ENCODE peak calls at places on chromosomes 6 and 20, in four cellular contexts. One of them, this sample, is unnamed.

GRCh38 chr20:57573893-57574292 is 13.0 kb downstream of the PCK1 start:
- DNase-seq in BE2C: peak
- DNase-seq in GM10248: no peak
- DNase-seq in cardiac fibroblast: no peak
- DNase-seq in this sample: no peak

GRCh38 chr20:5215592-5216304 is 88.9 kb downstream of the CDS2 start:
- DNase-seq in cardiac fibroblast: peak
- DNase-seq in BE2C: no peak
- DNase-seq in GM10248: no peak
- DNase-seq in this sample: no peak

GRCh38 chr6:151018035-151018434 is 152.5 kb downstream of the MTHFD1L start:
- DNase-seq in cardiac fibroblast: no peak
- DNase-seq in GM10248: no peak
- DNase-seq in BE2C: no peak
- DNase-seq in this sample: no peak

GRCh38 chr6:16583151-16583762 is 178.0 kb downstream of the ATXN1 start:
- DNase-seq in cardiac fibroblast: no peak
- DNase-seq in GM10248: no peak
- DNase-seq in BE2C: no peak
- DNase-seq in this sample: no peak

GRCh38 chr6:15999201-15999600 is 129.7 kb upstream of the MYLIP start:
- DNase-seq in BE2C: no peak
- DNase-seq in GM10248: no peak
- DNase-seq in cardiac fibroblast: no peak
- DNase-seq in this sample: no peak

GRCh38 chr6:20400476-20401402 is 940 bp upstream of the E2F3 start:
- DNase-seq in GM10248: peak
- DNase-seq in cardiac fibroblast: peak
- DNase-seq in BE2C: peak
- DNase-seq in this sample: peak

GRCh38 chr6:111875741-111876140 is 2.5 kb upstream of the FYN start:
- DNase-seq in cardiac fibroblast: no peak
- DNase-seq in BE2C: no peak
- DNase-seq in GM10248: no peak
- DNase-seq in this sample: no peak

GRCh38 chr6:102398788-102399390 is 1005.4 kb downstream of the GRIK2 start:
- DNase-seq in BE2C: no peak
- DNase-seq in cardiac fibroblast: no peak
- DNase-seq in GM10248: no peak
- DNase-seq in this sample: no peak

GRCh38 chr6:79544939-79545450 is 7.8 kb upstream of the LCA5 start:
- DNase-seq in GM10248: peak
- DNase-seq in BE2C: peak
- DNase-seq in cardiac fibroblast: peak
- DNase-seq in this sample: peak

GRCh38 chr6:7373739-7374138 is 15.8 kb downstream of the CAGE1 start:
- DNase-seq in cardiac fibroblast: peak
- DNase-seq in BE2C: no peak
- DNase-seq in GM10248: no peak
- DNase-seq in this sample: no peak

GRCh38 chr6:127900935-127901334 is at the start of gene THEMIS:
- DNase-seq in cardiac fibroblast: no peak
- DNase-seq in BE2C: no peak
- DNase-seq in GM10248: no peak
- DNase-seq in this sample: no peak

GRCh38 chr20:55650609-55651228 is 354.6 kb downstream of the CBLN4 start:
- DNase-seq in GM10248: no peak
- DNase-seq in BE2C: no peak
- DNase-seq in cardiac fibroblast: no peak
- DNase-seq in this sample: no peak

GRCh38 chr20:37042986-37043972 is 52.5 kb downstream of the RBL1 start:
- DNase-seq in GM10248: peak
- DNase-seq in cardiac fibroblast: no peak
- DNase-seq in BE2C: no peak
- DNase-seq in this sample: no peak

GRCh38 chr6:169800668-169801395 is 49.4 kb downstream of the ERMARD start:
- DNase-seq in GM10248: no peak
- DNase-seq in cardiac fibroblast: peak
- DNase-seq in BE2C: peak
- DNase-seq in this sample: no peak

GRCh38 chr6:157685596-157686280 is 137.3 kb upstream of the SNX9 start:
- DNase-seq in GM10248: no peak
- DNase-seq in cardiac fibroblast: no peak
- DNase-seq in BE2C: no peak
- DNase-seq in this sample: no peak

GRCh38 chr6:157689875-157690274 is 133.2 kb upstream of the SNX9 start:
- DNase-seq in BE2C: no peak
- DNase-seq in cardiac fibroblast: no peak
- DNase-seq in GM10248: no peak
- DNase-seq in this sample: no peak

GRCh38 chr6:157688275-157688959 is 134.6 kb upstream of the SNX9 start:
- DNase-seq in BE2C: no peak
- DNase-seq in cardiac fibroblast: no peak
- DNase-seq in GM10248: no peak
- DNase-seq in this sample: no peak

GRCh38 chr6:157690441-157691210 is 132.4 kb upstream of the SNX9 start:
- DNase-seq in GM10248: no peak
- DNase-seq in cardiac fibroblast: no peak
- DNase-seq in BE2C: no peak
- DNase-seq in this sample: no peak

DNA sequence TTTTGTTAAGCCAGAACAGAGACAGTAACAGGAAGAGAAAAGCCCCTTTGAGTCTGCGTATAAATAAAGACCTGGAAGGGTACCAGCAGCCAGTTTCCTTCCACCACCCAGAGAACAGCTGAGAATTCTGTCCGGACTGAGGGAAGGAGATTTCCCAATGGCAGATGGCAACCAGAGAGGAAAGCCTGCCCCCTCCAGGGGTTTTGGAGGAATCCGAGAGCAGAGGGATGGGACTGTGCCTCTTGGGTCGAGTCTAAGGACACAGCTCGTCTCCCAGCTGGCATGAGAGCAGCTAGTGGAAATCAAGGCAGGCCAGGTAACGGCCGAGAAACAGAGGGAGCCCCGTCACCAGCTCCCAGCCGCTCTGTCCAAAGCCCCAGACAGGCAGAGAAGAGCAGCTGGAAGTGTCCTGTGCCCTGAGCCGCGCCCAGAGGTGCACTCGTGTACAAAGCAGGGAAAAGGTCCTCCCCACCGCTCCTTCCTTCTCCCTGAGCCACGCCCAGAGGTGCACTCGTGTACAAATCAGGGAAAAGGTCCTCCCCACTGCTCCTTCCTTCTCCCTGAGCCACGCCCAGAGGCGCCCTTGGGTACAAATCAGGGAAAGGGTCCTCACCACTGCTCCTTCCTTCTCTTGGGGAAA is 134.0 kb upstream of the SNX9 start:
- DNase-seq in GM10248: no peak
- DNase-seq in BE2C: no peak
- DNase-seq in cardiac fibroblast: peak
- DNase-seq in this sample: peak
- TF ChIP-seq CTCF in GM10248: no peak
- TF ChIP-seq CTCF in BE2C: peak
- TF ChIP-seq CTCF in cardiac fibroblast: no peak
- TF ChIP-seq CTCF in this sample: no peak

GRCh38 chr6:4282926-4283325 is 147.6 kb upstream of the ECI2 start:
- DNase-seq in GM10248: no peak
- DNase-seq in cardiac fibroblast: no peak
- DNase-seq in BE2C: no peak
- DNase-seq in this sample: no peak

GRCh38 chr6:4280721-4281120 is 145.3 kb upstream of the ECI2 start:
- DNase-seq in cardiac fibroblast: peak
- DNase-seq in GM10248: no peak
- DNase-seq in BE2C: no peak
- DNase-seq in this sample: no peak

GRCh38 chr6:4280031-4280430 is 144.7 kb upstream of the ECI2 start:
- DNase-seq in BE2C: no peak
- DNase-seq in cardiac fibroblast: no peak
- DNase-seq in GM10248: no peak
- DNase-seq in this sample: no peak

DNA sequence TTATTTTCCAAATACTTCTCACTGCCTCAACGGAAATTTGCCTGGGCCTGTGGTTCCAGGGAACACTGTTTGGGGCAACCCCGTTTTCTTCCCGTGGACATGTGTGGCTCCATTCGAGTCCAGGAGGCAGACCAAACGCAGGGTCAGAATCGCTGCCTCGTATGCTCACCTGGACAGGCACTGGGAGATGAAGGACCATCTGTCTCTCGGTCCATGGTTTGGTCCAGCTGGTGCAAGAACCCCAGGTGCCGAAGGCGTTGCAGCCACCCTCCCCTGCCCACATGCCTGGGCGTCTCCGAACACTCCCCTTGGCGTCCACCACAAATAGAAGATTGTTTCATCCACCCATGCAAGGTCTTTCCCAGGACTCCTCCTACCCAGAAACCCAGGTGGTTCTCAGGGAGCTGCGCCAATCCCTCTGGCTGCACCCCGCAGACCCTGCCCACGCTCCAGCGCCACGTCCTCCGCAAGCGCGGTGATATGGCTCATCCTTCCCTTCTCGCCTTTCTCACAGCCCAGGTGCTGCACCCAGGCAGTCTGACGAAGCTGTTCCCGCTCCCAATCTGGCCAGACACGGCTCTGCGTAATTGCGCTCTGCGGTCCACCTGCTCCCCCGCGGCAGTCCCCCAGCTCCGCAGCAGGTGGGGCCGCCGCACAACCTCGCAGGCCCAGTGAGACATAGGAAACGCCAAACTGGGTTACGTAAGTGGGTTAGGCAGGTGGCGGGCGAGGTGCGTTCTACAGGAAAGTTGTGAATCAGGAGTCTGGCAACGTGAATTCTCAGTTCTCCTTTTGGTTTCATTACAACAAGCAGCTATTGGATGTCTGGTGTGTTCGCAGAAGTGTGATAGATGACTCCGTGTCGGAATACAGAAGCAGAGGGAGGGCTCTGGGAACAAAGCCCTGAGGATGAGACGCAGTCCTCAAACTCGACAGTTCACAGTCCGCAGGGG is 146.2 kb upstream of the ECI2 start:
- DNase-seq in GM10248: peak
- DNase-seq in cardiac fibroblast: peak
- DNase-seq in BE2C: no peak
- DNase-seq in this sample: peak
- TF ChIP-seq CTCF in GM10248: peak
- TF ChIP-seq CTCF in cardiac fibroblast: no peak
- TF ChIP-seq CTCF in BE2C: no peak
- TF ChIP-seq CTCF in this sample: no peak

GRCh38 chr6:36441307-36441894 is 1.3 kb downstream of the PXT1 start:
- DNase-seq in GM10248: peak
- DNase-seq in cardiac fibroblast: peak
- DNase-seq in BE2C: peak
- DNase-seq in this sample: peak

GRCh38 chr6:36442083-36442670 is 477 bp downstream of the PXT1 start:
- DNase-seq in cardiac fibroblast: no peak
- DNase-seq in GM10248: no peak
- DNase-seq in BE2C: no peak
- DNase-seq in this sample: no peak

GRCh38 chr6:36443498-36443844 is 671 bp downstream of the KCTD20 start:
- DNase-seq in BE2C: no peak
- DNase-seq in GM10248: no peak
- DNase-seq in cardiac fibroblast: no peak
- DNase-seq in this sample: no peak

GRCh38 chr6:36443951-36444428 is 1.2 kb downstream of the KCTD20 start:
- DNase-seq in BE2C: peak
- DNase-seq in cardiac fibroblast: peak
- DNase-seq in GM10248: peak
- DNase-seq in this sample: peak

DNA sequence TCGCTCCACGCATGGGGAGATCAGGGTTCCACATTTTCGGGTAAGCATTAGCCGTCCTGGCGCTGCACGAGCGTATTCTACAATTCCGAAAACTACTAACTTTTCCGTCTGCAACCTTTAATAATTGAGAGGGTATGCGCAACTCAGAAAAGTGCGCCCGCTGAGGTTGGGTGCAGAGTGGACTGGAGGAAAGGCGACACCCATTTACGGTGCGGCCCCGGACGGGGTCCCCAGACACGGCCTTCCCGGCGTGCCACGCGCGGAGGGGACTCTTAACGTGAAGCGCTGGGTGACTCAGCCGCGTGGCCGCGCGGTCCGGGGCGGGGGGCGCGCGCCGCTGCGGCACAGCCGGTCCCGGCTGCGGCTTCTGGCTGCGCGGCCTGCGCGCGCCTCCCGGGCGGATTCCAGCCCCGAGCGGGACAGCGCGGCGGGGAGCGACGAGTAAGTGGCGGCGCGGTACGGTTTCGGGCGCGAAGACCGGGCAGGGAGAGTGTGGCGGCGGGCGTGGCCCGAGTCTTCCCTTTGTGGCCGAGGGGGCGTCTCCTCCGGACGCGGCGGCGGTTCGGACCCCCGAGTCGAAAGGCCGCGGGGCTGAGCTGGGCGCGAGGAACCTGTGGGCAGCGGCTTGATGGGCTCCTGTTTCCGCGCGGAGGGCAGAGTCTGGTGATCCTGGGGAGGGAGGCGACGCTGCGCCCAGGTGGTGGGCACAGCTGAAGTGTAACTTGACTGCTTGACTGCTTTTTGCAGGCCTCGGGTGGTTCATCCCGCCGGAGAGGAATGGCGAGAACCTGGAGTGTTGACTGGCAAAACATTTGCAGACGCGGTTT is at the start of the genes KCTD20 and PXT1:
- DNase-seq in GM10248: peak
- DNase-seq in BE2C: peak
- DNase-seq in cardiac fibroblast: peak
- DNase-seq in this sample: peak
- TF ChIP-seq CTCF in GM10248: no peak
- TF ChIP-seq CTCF in BE2C: no peak
- TF ChIP-seq CTCF in cardiac fibroblast: no peak
- TF ChIP-seq CTCF in this sample: no peak

DNA sequence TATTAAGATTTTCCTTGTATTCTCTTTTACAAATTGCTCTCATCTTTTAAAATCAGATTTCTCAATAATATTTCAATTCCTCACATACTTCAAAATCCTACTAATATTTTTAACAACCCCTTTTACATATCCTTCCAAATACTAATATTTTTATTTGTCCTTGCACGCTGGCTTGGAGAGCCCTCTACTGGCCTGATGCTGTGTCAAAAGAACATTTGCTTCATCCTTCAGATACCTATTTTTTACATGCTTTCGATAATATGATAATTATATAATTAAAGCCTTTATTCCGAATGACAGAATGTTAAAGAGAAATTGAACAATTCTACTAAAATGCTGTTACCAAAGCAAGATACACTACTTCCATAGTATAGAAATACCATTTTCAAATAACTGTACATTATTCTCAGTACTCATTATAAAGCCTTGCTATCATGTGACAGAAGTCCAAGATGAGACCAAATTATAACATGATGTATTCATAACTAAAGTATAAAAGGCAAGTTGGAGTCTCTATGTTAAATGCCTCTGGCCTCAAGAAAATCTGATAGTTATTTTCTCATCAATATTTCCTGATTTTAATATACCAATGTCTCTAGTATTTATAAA is 39.0 kb upstream of the PLN start:
- DNase-seq in GM10248: no peak
- DNase-seq in cardiac fibroblast: peak
- DNase-seq in BE2C: peak
- DNase-seq in this sample: no peak
- TF ChIP-seq CTCF in GM10248: peak
- TF ChIP-seq CTCF in cardiac fibroblast: peak
- TF ChIP-seq CTCF in BE2C: peak
- TF ChIP-seq CTCF in this sample: no peak

This sample was measured in endothelial cell.